ENCODE peak calls at places on chromosomes 12 and 14, in ten cellular contexts. B is NCI-H1092; A is progenitor cell of endocrine pancreas; G is small intestine; T is RPMI8226; R is stimulated activated CD4-positive, alpha-beta T cell treated with anti-CD3 and anti-CD28 coated beads, TNF-alpha, amount 100 ng/mL, for 1 hour; K is H7; P is NCI-H2081; H is GM12865; D is skeletal muscle cell. W is an unnamed sample.

GRCh38 chr12:98354520-98354919 is 160.9 kb upstream of the TMPO start:
- DNase-seq in T (no peak), B (no peak), D (no peak), G (no peak), A (no peak), K (no peak), P (peak), R (no peak), H (no peak), W (no peak)

GRCh38 chr12:6337958-6338406 is 3.9 kb downstream of the TNFRSF1A start:
- DNase-seq in T (no peak), P (no peak), H (no peak), A (no peak), D (no peak), G (peak), B (no peak), K (peak), R (no peak), W (no peak)

GRCh38 chr14:92780865-92781264 is 13.2 kb upstream of the GOLGA5 start:
- DNase-seq in A (no peak), P (no peak), K (no peak), H (no peak), D (no peak), B (no peak), G (no peak), R (no peak), T (no peak), W (no peak)

GRCh38 chr12:5244513-5244972 is 187.4 kb upstream of the NTF3 start:
- DNase-seq in R (no peak), H (no peak), A (no peak), T (no peak), B (no peak), K (no peak), D (no peak), G (peak), P (no peak), W (no peak)

GRCh38 chr14:24883571-24883970 is 166.4 kb downstream of the STXBP6 start:
- DNase-seq in B (no peak), H (no peak), A (no peak), P (no peak), D (peak), R (no peak), G (no peak), T (no peak), K (no peak), W (no peak)

GRCh38 chr14:96167224-96168148 is 37.2 kb upstream of the BDKRB2 start:
- DNase-seq in A (no peak), K (no peak), B (no peak), P (no peak), H (no peak), R (no peak), D (no peak), T (no peak), G (peak), W (no peak)

GRCh38 chr12:94725375-94726168 is 75.2 kb upstream of the TMCC3 start:
- DNase-seq in G (peak), K (peak), D (no peak), T (peak), H (peak), R (no peak), B (no peak), A (no peak), P (no peak), W (peak)

GRCh38 chr14:76654573-76654955 is 106.7 kb upstream of the VASH1 start:
- DNase-seq in B (no peak), R (no peak), G (no peak), D (no peak), H (no peak), T (no peak), K (no peak), P (no peak), A (no peak), W (no peak)

GRCh38 chr12:70756791-70757190 is 119.6 kb upstream of the PTPRB start:
- DNase-seq in R (no peak), H (no peak), G (peak), P (peak), B (peak), K (no peak), A (no peak), D (no peak), T (no peak), W (no peak)

GRCh38 chr12:93819048-93819491 is 141.9 kb downstream of the CRADD start:
- DNase-seq in P (no peak), B (no peak), R (no peak), K (no peak), G (no peak), A (no peak), D (no peak), H (no peak), T (no peak), W (no peak)

GRCh38 chr14:64879635-64880381 is at the start of gene SPTB:
- DNase-seq in A (peak), R (peak), B (peak), G (peak), T (peak), K (peak), D (no peak), P (peak), H (peak), W (peak)

GRCh38 chr14:91872517-91873470 is 5.5 kb upstream of the TC2N start:
- DNase-seq in T (no peak), R (no peak), P (no peak), K (no peak), D (peak), B (no peak), H (peak), A (no peak), G (peak), W (no peak)

GRCh38 chr14:87566986-87567385 is 426.0 kb downstream of the GALC start:
- DNase-seq in H (no peak), R (no peak), A (no peak), P (no peak), B (no peak), D (peak), T (no peak), K (no peak), G (no peak), W (no peak)

GRCh38 chr12:78101946-78102635 is 271.4 kb downstream of the NAV3 start:
- DNase-seq in P (peak), K (no peak), T (no peak), R (no peak), D (no peak), B (no peak), A (no peak), H (no peak), G (no peak), W (no peak)

GRCh38 chr14:63981569-63981968 is 128.8 kb downstream of the SYNE2 start:
- DNase-seq in R (no peak), H (no peak), G (no peak), K (no peak), A (no peak), B (no peak), T (no peak), P (no peak), D (no peak), W (no peak)

GRCh38 chr12:95848575-95849388 is 10.0 kb upstream of the SNRPF start:
- DNase-seq in B (no peak), T (peak), G (peak), K (peak), H (no peak), P (peak), R (no peak), A (no peak), D (peak), W (no peak)

W was measured in SHP77 treated with DMSO at 0.1 percent for 48 hours.